ENCODE peak calls at places on chromosome 1, in seven cellular contexts. P is fibroblast of the aortic adventitia, E is right cardiac atrium, U is fibroblast of pulmonary artery, O is sigmoid colon, C is neural progenitor cell, J is heart right ventricle. X is an unnamed sample.

GRCh38 chr1:227926216-227926791 is 21.4 kb downstream of the WNT9A start:
- DNase-seq in O (no peak), J (no peak), C (no peak), U (no peak), P (no peak), E (peak), X (no peak)

GRCh38 chr1:37448691-37449417 is 25.5 kb upstream of the ZC3H12A start:
- DNase-seq in J (no peak), E (no peak), P (no peak), U (peak), O (no peak), C (no peak), X (peak)

GRCh38 chr1:207049974-207050391 is 1.0 kb downstream of the YOD1 start:
- DNase-seq in O (no peak), U (peak), E (no peak), J (no peak), C (peak), P (peak), X (peak)

GRCh38 chr1:202254454-202255252 is 61.1 kb downstream of the LGR6 start:
- DNase-seq in J (no peak), U (no peak), O (peak), P (no peak), C (no peak), E (no peak), X (no peak)

GRCh38 chr1:5950994-5951749 is 41.1 kb downstream of the NPHP4 start:
- DNase-seq in J (no peak), C (no peak), O (no peak), P (no peak), U (no peak), E (no peak), X (no peak)

GRCh38 chr1:12622506-12622905 is 4.5 kb upstream of the DHRS3 start:
- DNase-seq in P (no peak), C (no peak), U (no peak), O (no peak), E (no peak), J (no peak), X (no peak)

GRCh38 chr1:201023517-201023902 is at the start of gene KIF21B:
- DNase-seq in E (peak), C (peak), J (peak), U (peak), P (peak), O (peak), X (peak)

GRCh38 chr1:64043976-64044375 is 159.4 kb upstream of the UBE2U start:
- DNase-seq in P (peak), C (peak), O (no peak), E (no peak), J (no peak), U (peak), X (peak)

GRCh38 chr1:167599839-167600581 is 30.0 kb upstream of the RCSD1 start:
- DNase-seq in E (peak), P (peak), J (no peak), O (no peak), U (peak), C (no peak), X (peak)

GRCh38 chr1:46134660-46135331 is 2.4 kb upstream of the PIK3R3 start:
- DNase-seq in C (no peak), O (no peak), P (peak), J (no peak), E (no peak), U (peak), X (peak)

GRCh38 chr1:37028981-37029617 is 5.2 kb downstream of the GRIK3 start:
- DNase-seq in U (no peak), C (no peak), J (no peak), O (no peak), P (no peak), E (no peak), X (no peak)

GRCh38 chr1:46204406-46204742 is 1.2 kb downstream of the LURAP1 start:
- DNase-seq in E (no peak), O (peak), U (no peak), P (no peak), J (no peak), C (no peak), X (no peak)

GRCh38 chr1:216215169-216215568 is 208.1 kb downstream of the USH2A start:
- DNase-seq in U (peak), J (no peak), O (no peak), P (peak), E (no peak), C (no peak), X (no peak)

GRCh38 chr1:247681288-247681897 is 1.9 kb upstream of the OR13G1 start:
- DNase-seq in E (peak), C (peak), U (peak), P (peak), J (no peak), O (no peak), X (peak)

GRCh38 chr1:182149411-182149965 is 88.0 kb upstream of the ZNF648 start:
- DNase-seq in J (no peak), E (peak), C (no peak), O (peak), P (peak), U (peak), X (peak)

GRCh38 chr1:112237983-112238515 is 158.0 kb upstream of the CTTNBP2NL start:
- DNase-seq in U (no peak), E (no peak), C (no peak), J (no peak), O (no peak), P (no peak), X (no peak)

GRCh38 chr1:85911742-85912141 is 203.5 kb upstream of the ZNHIT6 start:
- DNase-seq in P (peak), J (no peak), U (peak), E (no peak), O (no peak), C (peak), X (peak)

GRCh38 chr1:214004014-214004413 is 16.2 kb downstream of the PROX1 start:
- DNase-seq in J (no peak), C (no peak), P (no peak), E (no peak), O (no peak), U (no peak), X (no peak)

GRCh38 chr1:205954819-205955404 is 11.7 kb upstream of the SLC26A9 start:
- DNase-seq in C (no peak), E (no peak), O (no peak), J (no peak), P (no peak), U (no peak), X (no peak)

GRCh38 chr1:104780470-104781078 is 1030.9 kb downstream of the AMY1C start:
- DNase-seq in E (no peak), P (peak), J (no peak), U (peak), O (no peak), C (peak), X (peak)

GRCh38 chr1:224271106-224271505 is 58.9 kb downstream of the NVL start:
- DNase-seq in E (no peak), P (no peak), C (no peak), O (no peak), J (no peak), U (no peak), X (no peak)

GRCh38 chr1:55143686-55144085 is 71.5 kb downstream of the USP24 start:
- DNase-seq in E (no peak), U (no peak), O (no peak), J (no peak), P (no peak), C (peak), X (no peak)

GRCh38 chr1:112544753-112545152 is 36.0 kb downstream of the WNT2B start:
- DNase-seq in U (peak), O (no peak), P (peak), E (no peak), C (no peak), J (no peak), X (peak)

GRCh38 chr1:220189750-220190347 is 82.4 kb downstream of the RAB3GAP2 start:
- DNase-seq in C (peak), J (no peak), E (no peak), U (peak), P (peak), O (no peak), X (peak)

GRCh38 chr1:17438176-17438976 is 1.1 kb downstream of the RCC2 start:
- DNase-seq in O (no peak), U (peak), C (peak), P (no peak), E (peak), J (peak), X (peak)

GRCh38 chr1:218526198-218526580 is 181.1 kb downstream of the TGFB2 start:
- DNase-seq in J (no peak), C (no peak), U (no peak), P (no peak), O (no peak), E (no peak), X (no peak)

GRCh38 chr1:14415396-14415795 is 183.1 kb upstream of the KAZN start:
- DNase-seq in O (no peak), J (no peak), C (peak), P (no peak), U (no peak), E (no peak), X (no peak)

GRCh38 chr1:32891241-32891570 is 4.9 kb downstream of the HPCA start:
- DNase-seq in E (no peak), J (no peak), P (no peak), U (no peak), O (no peak), C (no peak), X (no peak)

GRCh38 chr1:40640314-40641076 is 25.0 kb downstream of the RIMS3 start:
- DNase-seq in U (no peak), P (no peak), O (no peak), C (no peak), J (no peak), E (no peak), X (no peak)

GRCh38 chr1:21437341-21437640 is 2.6 kb upstream of the NBPF3 start:
- DNase-seq in C (no peak), E (no peak), U (no peak), O (no peak), J (no peak), P (no peak), X (no peak)

GRCh38 chr1:67433830-67434229 is 3.6 kb upstream of the SERBP1 start:
- DNase-seq in E (no peak), C (no peak), P (no peak), J (no peak), O (no peak), U (no peak), X (no peak)

GRCh38 chr1:998051-998821 is 1.7 kb downstream of the HES4 start:
- DNase-seq in E (peak), C (peak), O (peak), U (no peak), P (no peak), J (peak), X (no peak)
- H3K4me3 ChIP-seq in E (peak), C (peak), O (peak), U (peak), P (no peak), J (peak), X (no peak)

DNA sequence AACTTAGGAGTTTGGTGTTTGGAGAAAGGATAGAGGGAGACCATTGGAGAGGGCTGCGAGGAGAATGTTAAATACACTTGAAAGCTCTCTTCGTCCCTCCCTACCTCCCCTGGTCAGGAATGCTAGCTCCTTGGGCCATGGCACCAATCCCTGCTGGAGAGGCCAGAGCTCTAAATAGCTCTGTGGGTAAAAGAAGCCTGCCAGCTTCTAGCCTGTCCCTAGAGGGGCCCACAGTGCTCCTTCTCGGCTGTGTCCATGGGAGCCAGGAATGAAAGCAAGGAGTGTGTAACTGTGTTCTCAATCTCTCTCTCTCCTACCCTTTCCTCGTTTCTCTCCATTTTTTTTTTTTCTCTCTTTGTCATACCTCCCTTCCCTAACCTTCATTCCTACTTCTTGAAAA is at the start of gene CCDC190:
- DNase-seq in E (peak), U (peak), C (no peak), O (no peak), P (peak), J (peak), X (no peak)
- H3K4me3 ChIP-seq in E (no peak), U (no peak), C (no peak), O (no peak), P (no peak), J (no peak), X (no peak)

GRCh38 chr1:10816743-10817369 is 20.4 kb upstream of the CASZ1 start:
- DNase-seq in E (no peak), U (no peak), C (no peak), O (no peak), P (no peak), J (no peak), X (no peak)

GRCh38 chr1:10814954-10815862 is 18.8 kb upstream of the CASZ1 start:
- DNase-seq in C (no peak), O (no peak), J (no peak), E (no peak), U (no peak), P (no peak), X (no peak)

GRCh38 chr1:10816233-10816632 is 19.8 kb upstream of the CASZ1 start:
- DNase-seq in U (no peak), C (no peak), P (no peak), E (no peak), J (no peak), O (no peak), X (no peak)

GRCh38 chr1:10814312-10814711 is 17.9 kb upstream of the CASZ1 start:
- DNase-seq in J (no peak), U (no peak), O (no peak), C (no peak), E (no peak), P (no peak), X (no peak)

GRCh38 chr1:10815863-10816195 is 19.4 kb upstream of the CASZ1 start:
- DNase-seq in J (no peak), E (no peak), U (no peak), C (no peak), O (no peak), P (no peak), X (no peak)
- H3K4me3 ChIP-seq in J (no peak), E (no peak), U (no peak), C (no peak), O (no peak), P (no peak), X (no peak)

GRCh38 chr1:183195146-183195571 is 9.1 kb downstream of the LAMC2 start:
- DNase-seq in P (no peak), O (no peak), C (no peak), U (peak), E (no peak), J (no peak), X (no peak)

GRCh38 chr1:183191833-183192232 is 5.8 kb downstream of the LAMC2 start:
- DNase-seq in C (no peak), U (peak), O (no peak), E (no peak), P (peak), J (no peak), X (peak)

GRCh38 chr1:183198463-183198862 is 12.4 kb downstream of the LAMC2 start:
- DNase-seq in O (peak), J (no peak), P (peak), U (peak), C (no peak), E (no peak), X (peak)

GRCh38 chr1:183197762-183198161 is 11.7 kb downstream of the LAMC2 start:
- DNase-seq in J (no peak), E (no peak), C (no peak), O (no peak), U (no peak), P (no peak), X (no peak)

GRCh38 chr1:183194527-183195145 is 8.6 kb downstream of the LAMC2 start:
- DNase-seq in C (peak), E (no peak), O (no peak), U (no peak), J (no peak), P (no peak), X (no peak)
- H3K4me3 ChIP-seq in C (no peak), E (no peak), O (no peak), U (no peak), J (no peak), P (no peak), X (no peak)

DNA sequence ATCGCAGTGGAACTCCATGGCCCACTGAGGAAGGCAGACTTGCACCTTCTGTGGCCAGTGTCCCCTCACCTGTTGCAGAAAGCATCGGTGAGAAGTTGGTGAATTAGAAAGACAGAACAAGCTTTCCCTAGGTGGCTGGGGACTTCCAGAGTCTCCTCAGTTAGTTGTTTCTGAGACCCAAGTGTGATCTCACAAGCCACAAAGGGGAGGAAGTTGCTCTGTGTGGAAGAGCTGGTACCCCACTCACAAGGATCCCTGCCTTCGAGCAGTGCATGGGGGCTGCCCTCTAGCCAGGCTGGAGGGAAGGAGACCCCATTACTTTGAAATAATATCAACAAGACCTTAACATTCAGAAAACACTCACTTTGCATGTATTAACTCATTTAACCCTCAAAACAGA is 2.1 kb downstream of the PRELP start:
- DNase-seq in C (no peak), J (no peak), O (no peak), E (no peak), P (no peak), U (no peak), X (no peak)
- H3K4me3 ChIP-seq in C (no peak), J (peak), O (peak), E (peak), P (no peak), U (no peak), X (no peak)

GRCh38 chr1:117702654-117703053 is 96.8 kb downstream of the TENT5C start:
- DNase-seq in U (no peak), C (no peak), E (no peak), O (no peak), J (no peak), P (no peak), X (no peak)
- H3K4me3 ChIP-seq in U (no peak), C (no peak), E (no peak), O (no peak), J (no peak), P (no peak), X (no peak)

GRCh38 chr1:161008857-161009554 is 11.9 kb downstream of the F11R start:
- DNase-seq in E (no peak), C (no peak), P (peak), O (no peak), U (peak), J (no peak), X (no peak)

GRCh38 chr1:161012420-161012819 is 8.5 kb downstream of the F11R start:
- DNase-seq in E (no peak), C (no peak), O (no peak), U (no peak), P (no peak), J (no peak), X (no peak)

GRCh38 chr1:161009602-161010211 is 11.2 kb downstream of the F11R start:
- DNase-seq in E (no peak), J (no peak), C (no peak), O (no peak), U (no peak), P (no peak), X (no peak)

GRCh38 chr1:161006563-161006962 is 14.4 kb downstream of the F11R start:
- DNase-seq in C (no peak), E (no peak), U (no peak), J (no peak), P (no peak), O (no peak), X (no peak)

DNA sequence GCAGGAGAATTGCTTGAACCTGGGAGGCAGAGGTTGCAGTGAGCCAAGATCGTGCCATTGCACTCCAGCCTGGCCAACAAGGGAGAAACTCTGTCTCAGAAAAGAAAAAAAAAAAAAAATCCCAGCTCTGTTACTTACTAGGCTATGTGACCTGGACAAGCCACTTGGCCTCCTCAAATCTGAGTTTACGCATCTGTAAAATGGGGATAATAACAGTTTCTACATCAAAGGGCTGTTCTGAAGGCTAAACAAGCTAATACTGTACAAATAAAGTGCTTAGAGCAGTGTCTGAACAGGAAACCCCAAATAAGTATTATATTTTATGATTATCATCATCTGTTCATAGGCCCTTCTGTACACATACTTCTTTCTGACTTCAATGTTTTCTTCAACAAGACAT is 13.6 kb downstream of the F11R start:
- DNase-seq in P (no peak), C (no peak), J (no peak), O (no peak), U (no peak), E (no peak), X (no peak)
- H3K4me3 ChIP-seq in P (no peak), C (no peak), J (no peak), O (no peak), U (no peak), E (no peak), X (no peak)

X was measured in fibroblast of mammary gland.